ENCODE peak calls at places on chromosomes 4 and X, in four cellular contexts. J, R, B and X are unnamed samples.

GRCh38 chrX:72100824-72101351 is 30.8 kb downstream of the RTL5 start:
- DNase-seq in J (no peak), R (peak; percentile 58), B (no peak), X (no peak)

GRCh38 chr4:177047851-177048174 is 255.1 kb upstream of the VEGFC start:
- DNase-seq in J (no peak), R (no peak), B (no peak), X (no peak)

GRCh38 chr4:2274320-2275043 is 12.6 kb upstream of the MXD4 start:
- DNase-seq in J (no peak), R (no peak), B (no peak), X (no peak)

GRCh38 chrX:69226459-69227158 is 61.4 kb upstream of the PJA1 start:
- DNase-seq in J (no peak), R (no peak), B (no peak), X (no peak)

GRCh38 chrX:81120936-81121351 is 80.8 kb downstream of the HMGN5 start:
- DNase-seq in J (peak; percentile 22), R (peak; percentile 78), B (no peak), X (no peak)

GRCh38 chrX:24463077-24463476 is 2.0 kb upstream of the PDK3 start:
- DNase-seq in J (no peak), R (no peak), B (no peak), X (no peak)

GRCh38 chr4:41814565-41814964 is 66.0 kb upstream of the PHOX2B start:
- DNase-seq in J (no peak), R (no peak), B (no peak), X (no peak)

GRCh38 chr4:185142911-185143595 is at the start of gene SLC25A4:
- DNase-seq in J (peak; percentile 74), R (peak; percentile 88), B (peak; percentile 94), X (peak; percentile 88)

GRCh38 chr4:882646-883045 is 49.5 kb downstream of the GAK start:
- DNase-seq in J (no peak), R (no peak), B (no peak), X (no peak)

GRCh38 chrX:136711147-136711546 is 63.2 kb downstream of the CD40LG start:
- DNase-seq in J (peak; percentile 36), R (peak; percentile 59), B (no peak), X (no peak)

GRCh38 chrX:34875204-34875603 is 67.4 kb upstream of the FAM47B start:
- DNase-seq in J (no peak), R (peak; percentile 74), B (no peak), X (no peak)

GRCh38 chr4:80362578-80363181 is 27.1 kb downstream of the CFAP299 start:
- DNase-seq in J (no peak), R (peak; percentile 16), B (no peak), X (no peak)

GRCh38 chr4:103936653-103937145 is 216.9 kb upstream of the TACR3 start:
- DNase-seq in J (no peak), R (no peak), B (no peak), X (no peak)

GRCh38 chrX:30570505-30570904 is 7.1 kb downstream of the TASL start:
- DNase-seq in J (no peak), R (no peak), B (no peak), X (no peak)

GRCh38 chrX:133741303-133741702 is 244.1 kb downstream of the GPC3 start:
- DNase-seq in J (no peak), R (no peak), B (no peak), X (no peak)

GRCh38 chrX:148592595-148592994 is 92.2 kb downstream of the AFF2 start:
- DNase-seq in J (no peak), R (no peak), B (no peak), X (no peak)

GRCh38 chr4:47427936-47428335 is 35.6 kb downstream of the COMMD8 start:
- DNase-seq in J (no peak), R (no peak), B (no peak), X (no peak)

GRCh38 chr4:185717018-185717726 is 94.8 kb downstream of the SORBS2 start:
- DNase-seq in J (peak; percentile 49), R (no peak), B (no peak), X (no peak)

GRCh38 chr4:153929651-153930050 is 140.8 kb upstream of the SFRP2 start:
- DNase-seq in J (no peak), R (no peak), B (no peak), X (no peak)

GRCh38 chr4:38512840-38513239 is 151.2 kb upstream of the KLF3 start:
- DNase-seq in J (no peak), R (no peak), B (no peak), X (no peak)

GRCh38 chr4:124483043-124483906 is 229.3 kb downstream of the ANKRD50 start:
- DNase-seq in J (no peak), R (no peak), B (no peak), X (no peak)

GRCh38 chr4:165540206-165540865 is 161.5 kb downstream of the CPE start:
- DNase-seq in J (no peak), R (no peak), B (no peak), X (no peak)

GRCh38 chr4:130668859-130669258 is 1572.9 kb downstream of the C4orf33 start:
- DNase-seq in J (no peak), R (no peak), B (no peak), X (no peak)

GRCh38 chr4:109998867-109999303 is 86.2 kb downstream of the EGF start:
- DNase-seq in J (no peak), R (peak; percentile 78), B (no peak), X (no peak)

GRCh38 chr4:37673523-37674192 is 12.5 kb downstream of the RELL1 start:
- DNase-seq in J (no peak), R (no peak), B (no peak), X (no peak)

GRCh38 chrX:23383411-23383810 is 48.8 kb downstream of the PTCHD1 start:
- DNase-seq in J (no peak), R (no peak), B (no peak), X (no peak)

GRCh38 chr4:76572224-76572623 is 137.2 kb downstream of the SHROOM3 start:
- DNase-seq in J (no peak), R (no peak), B (no peak), X (no peak)

GRCh38 chrX:116975517-116975916 is 512.7 kb upstream of the CT83 start:
- DNase-seq in J (no peak), R (no peak), B (no peak), X (no peak)

GRCh38 chrX:14291626-14292025 is 237.7 kb upstream of the GLRA2 start:
- DNase-seq in J (no peak), R (no peak), B (no peak), X (no peak)

GRCh38 chr4:174222266-174222872 is 61.1 kb downstream of the FBXO8 start:
- DNase-seq in J (no peak), R (peak; percentile 27), B (no peak), X (no peak)

GRCh38 chr4:138259296-138259695 is 17.1 kb upstream of the SLC7A11 start:
- DNase-seq in J (no peak), R (no peak), B (no peak), X (no peak)

GRCh38 chrX:103215037-103215767 is at the start of gene BEX4:
- DNase-seq in J (peak; percentile 82), R (peak; percentile 71), B (peak; percentile 91), X (peak; percentile 67)

GRCh38 chr4:140666889-140667614 is 89.1 kb downstream of the TBC1D9 start:
- DNase-seq in J (no peak), R (peak; percentile 65), B (no peak), X (no peak)

GRCh38 chr4:22099896-22100295 is 151.3 kb upstream of the KCNIP4 start:
- DNase-seq in J (no peak), R (no peak), B (no peak), X (no peak)

GRCh38 chr4:22477794-22478182 is 38.1 kb downstream of the ADGRA3 start:
- DNase-seq in J (no peak), R (no peak), B (no peak), X (no peak)

DNA sequence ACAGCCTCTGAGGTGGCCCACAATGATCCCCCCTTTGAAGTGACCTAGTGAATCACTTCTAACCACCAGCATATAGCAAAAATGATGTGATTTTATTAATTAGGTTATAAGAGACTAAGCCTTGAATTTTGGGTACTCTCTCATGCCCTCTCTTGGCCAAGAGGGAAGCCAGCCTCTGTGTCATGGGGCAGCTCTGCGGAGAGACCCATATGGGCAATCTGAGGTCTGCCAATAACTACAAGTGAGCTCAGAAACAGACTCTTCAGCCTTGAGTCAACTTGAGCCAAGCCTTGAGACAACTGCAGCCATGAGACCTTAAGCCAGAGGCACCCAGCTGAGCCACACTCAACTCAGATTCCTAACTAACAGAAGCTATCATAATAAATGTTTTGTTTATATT is 45.7 kb downstream of the MANBA start:
- DNase-seq in J (no peak), R (no peak), B (no peak), X (no peak)
- TF ChIP-seq CTCF in J (no peak), R (no peak), B (no peak), X (no peak)

DNA sequence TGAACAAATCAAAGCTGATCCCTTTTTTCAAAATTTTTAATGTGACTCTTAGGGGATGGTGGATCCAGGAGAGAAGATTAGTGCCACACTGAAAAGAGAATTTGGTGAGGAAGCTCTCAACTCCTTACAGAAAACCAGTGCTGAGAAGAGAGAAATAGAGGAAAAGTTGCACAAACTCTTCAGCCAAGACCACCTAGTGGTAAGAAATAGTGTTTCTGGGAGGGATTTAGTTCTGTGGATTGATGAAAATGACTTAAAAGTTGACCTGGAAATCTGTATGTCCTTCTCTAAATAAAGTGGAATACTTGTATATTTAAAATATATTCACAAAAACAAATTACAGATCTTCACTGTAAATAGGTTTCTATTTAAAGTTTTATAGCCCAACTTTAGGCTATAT is 29.2 kb downstream of the NUDT9 start:
- DNase-seq in J (no peak), R (no peak), B (no peak), X (no peak)
- TF ChIP-seq CTCF in J (no peak), R (no peak), B (peak; percentile 9), X (peak; percentile 10)

GRCh38 chrX:45781901-45782553 is 581.4 kb upstream of the DIPK2B start:
- DNase-seq in J (no peak), R (peak; percentile 43), B (no peak), X (no peak)
- TF ChIP-seq CTCF in J (peak; percentile 22), R (peak; percentile 39), B (peak; percentile 8), X (no peak)

DNA sequence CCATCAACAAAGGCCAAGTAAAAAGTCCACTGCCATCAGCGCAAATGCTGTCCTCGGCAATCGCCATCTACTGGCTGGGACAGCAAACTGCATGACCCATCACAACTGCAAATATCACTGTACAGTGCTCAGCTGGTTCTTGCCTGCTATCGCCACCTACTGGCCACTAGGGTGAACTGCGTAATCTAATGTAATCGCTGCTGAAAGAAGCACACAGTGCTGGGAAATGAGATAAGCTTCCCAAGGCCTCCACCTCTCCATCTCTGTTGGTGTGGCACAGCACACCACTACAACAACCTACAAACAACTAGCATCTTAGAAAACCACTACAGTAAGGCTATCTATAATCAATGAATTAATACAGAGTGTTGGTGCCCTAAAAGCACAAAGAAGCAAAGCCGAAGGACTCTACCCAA is 298.3 kb downstream of the TEX13A start:
- DNase-seq in J (peak; percentile 22), R (peak; percentile 83), B (peak; percentile 44), X (no peak)
- TF ChIP-seq CTCF in J (peak; percentile 56), R (peak; percentile 100), B (peak; percentile 81), X (peak; percentile 83)

GRCh38 chr4:6573986-6574746 is 823 bp upstream of the MAN2B2 start:
- DNase-seq in J (no peak), R (no peak), B (no peak), X (no peak)
- TF ChIP-seq CTCF in J (no peak), R (no peak), B (no peak), X (no peak)

GRCh38 chrX:49247916-49248811 is 12.9 kb downstream of the CCDC22 start:
- DNase-seq in J (no peak), R (no peak), B (peak; percentile 43), X (no peak)
- TF ChIP-seq CTCF in J (no peak), R (no peak), B (no peak), X (no peak)